ENCODE peak calls at places on chromosomes 12 and 14, in six cellular contexts. Y is GM10248, A is cardiac fibroblast, M is activated B cell treated with CpG ODN at 0.5 μM for 24 hours, T is neural crest cell, K is AG04450. J is an unnamed sample.

GRCh38 chr12:123076604-123077297 is 74.1 kb downstream of the PITPNM2 start:
- DNase-seq in T (no peak), A (no peak), Y (peak), K (no peak), M (no peak), J (no peak)

GRCh38 chr12:115941362-115941761 is 336.1 kb downstream of the MED13L start:
- DNase-seq in A (peak), K (no peak), Y (no peak), M (no peak), T (no peak), J (no peak)

GRCh38 chr12:123660328-123660727 is 10.6 kb upstream of the TCTN2 start:
- DNase-seq in Y (no peak), K (peak), A (peak), M (no peak), T (no peak), J (peak)

GRCh38 chr14:97408937-97409860 is 612.0 kb downstream of the VRK1 start:
- DNase-seq in M (no peak), T (no peak), K (no peak), A (no peak), Y (no peak), J (no peak)

GRCh38 chr14:39339003-39339402 is 93.2 kb downstream of the FBXO33 start:
- DNase-seq in T (no peak), A (no peak), M (no peak), K (no peak), Y (no peak), J (no peak)

GRCh38 chr14:100765991-100766390 is 39.3 kb downstream of the DLK1 start:
- DNase-seq in Y (no peak), K (no peak), T (no peak), A (no peak), M (no peak), J (no peak)

GRCh38 chr12:74021937-74022336 is 515.7 kb upstream of the ATXN7L3B start:
- DNase-seq in K (no peak), Y (peak), A (peak), T (peak), M (no peak), J (no peak)

GRCh38 chr12:51729331-51729730 is 119.2 kb downstream of the FIGNL2 start:
- DNase-seq in Y (no peak), K (no peak), M (no peak), A (no peak), T (no peak), J (peak)

GRCh38 chr12:63844391-63845341 is at the start of gene SRGAP1:
- DNase-seq in Y (peak), T (peak), A (peak), M (no peak), K (no peak), J (peak)

GRCh38 chr12:120292661-120293531 is at the start of gene RNU4-1:
- DNase-seq in T (peak), Y (peak), K (peak), A (peak), M (peak), J (peak)

GRCh38 chr14:101477648-101478047 is 83.6 kb upstream of the DIO3 start:
- DNase-seq in Y (no peak), M (no peak), K (no peak), T (no peak), A (no peak), J (no peak)

GRCh38 chr12:7542813-7543212 is 39.2 kb upstream of the CD163 start:
- DNase-seq in T (no peak), M (no peak), Y (no peak), K (no peak), A (peak), J (peak)

GRCh38 chr12:99045158-99045557 is 400.1 kb downstream of the APAF1 start:
- DNase-seq in M (no peak), T (no peak), A (no peak), Y (no peak), K (no peak), J (no peak)

GRCh38 chr12:2179953-2180736 is 127.4 kb downstream of the CACNA1C start:
- DNase-seq in K (peak), Y (no peak), T (no peak), A (peak), M (no peak), J (peak)

GRCh38 chr12:32106517-32107366 is at the start of gene BICD1:
- DNase-seq in Y (peak), K (peak), A (peak), T (peak), M (peak), J (peak)
- TF ChIP-seq CTCF in Y (peak), K (peak), A (no peak), T (peak), M (no peak), J (peak)

GRCh38 chr14:61563162-61563511 is 132.2 kb upstream of the HIF1A start:
- DNase-seq in K (no peak), Y (no peak), M (no peak), A (no peak), T (no peak), J (no peak)

GRCh38 chr14:61562321-61563161 is 132.8 kb upstream of the HIF1A start:
- DNase-seq in K (peak), M (no peak), A (peak), Y (no peak), T (no peak), J (peak)

GRCh38 chr14:61560323-61560722 is 135.0 kb upstream of the HIF1A start:
- DNase-seq in K (no peak), A (no peak), Y (no peak), M (no peak), T (no peak), J (no peak)

GRCh38 chr14:61561144-61561543 is 134.2 kb upstream of the HIF1A start:
- DNase-seq in K (no peak), T (no peak), M (no peak), Y (no peak), A (peak), J (peak)

DNA sequence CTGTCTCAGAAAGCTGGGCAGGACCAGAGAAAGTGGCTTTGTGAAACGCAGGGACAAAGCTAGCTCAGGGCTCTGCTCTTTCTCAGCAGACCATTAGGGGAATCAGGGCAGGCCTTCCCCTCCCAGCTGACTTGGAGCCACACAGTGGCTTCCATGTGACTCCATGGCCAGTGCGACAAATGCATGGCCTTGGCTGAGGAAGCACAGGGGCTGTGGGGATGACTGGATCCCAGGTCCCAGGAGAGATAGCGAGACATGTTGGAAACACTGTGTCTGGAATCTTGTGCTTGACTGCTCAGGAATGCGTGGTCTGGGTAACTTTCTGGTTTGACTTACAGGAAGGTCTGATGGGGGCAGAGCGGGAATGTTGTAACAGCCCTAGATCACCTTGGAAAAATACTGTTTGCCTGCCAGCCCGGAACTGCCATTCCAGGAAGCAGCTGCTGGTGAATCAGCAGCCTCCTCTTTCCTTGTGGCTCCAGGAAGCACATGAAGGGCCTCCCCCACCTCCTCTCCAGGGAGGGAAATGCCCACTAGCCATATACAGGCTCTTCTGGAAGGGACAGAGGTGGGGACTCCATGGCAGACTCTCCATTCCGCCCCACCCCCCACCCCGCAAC is 133.5 kb upstream of the HIF1A start:
- DNase-seq in T (no peak), K (peak), M (no peak), Y (no peak), A (peak), J (peak)
- TF ChIP-seq CTCF in T (no peak), K (no peak), M (no peak), Y (no peak), A (peak), J (no peak)

DNA sequence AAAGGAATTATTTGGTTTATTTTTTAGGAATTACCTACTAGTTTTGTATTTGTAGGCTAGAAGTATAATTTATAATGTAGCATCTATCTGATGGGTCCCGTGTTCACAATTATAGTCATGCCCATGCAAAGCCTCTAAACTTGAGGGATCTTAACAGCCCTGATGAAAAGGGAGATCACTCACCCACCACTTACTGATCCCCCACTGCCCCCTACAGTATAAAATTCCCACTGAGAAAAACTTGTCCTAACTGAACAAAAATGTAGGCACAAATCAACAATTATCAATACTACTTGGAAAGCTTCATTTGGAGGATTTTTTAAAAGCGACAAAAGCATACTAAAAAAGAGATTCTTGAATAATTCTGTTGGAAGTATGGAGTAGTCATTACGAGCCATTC is 21.0 kb downstream of the WIF1 start:
- DNase-seq in A (peak), Y (no peak), M (no peak), T (no peak), K (no peak), J (no peak)
- TF ChIP-seq CTCF in A (peak), Y (no peak), M (no peak), T (peak), K (peak), J (peak)

DNA sequence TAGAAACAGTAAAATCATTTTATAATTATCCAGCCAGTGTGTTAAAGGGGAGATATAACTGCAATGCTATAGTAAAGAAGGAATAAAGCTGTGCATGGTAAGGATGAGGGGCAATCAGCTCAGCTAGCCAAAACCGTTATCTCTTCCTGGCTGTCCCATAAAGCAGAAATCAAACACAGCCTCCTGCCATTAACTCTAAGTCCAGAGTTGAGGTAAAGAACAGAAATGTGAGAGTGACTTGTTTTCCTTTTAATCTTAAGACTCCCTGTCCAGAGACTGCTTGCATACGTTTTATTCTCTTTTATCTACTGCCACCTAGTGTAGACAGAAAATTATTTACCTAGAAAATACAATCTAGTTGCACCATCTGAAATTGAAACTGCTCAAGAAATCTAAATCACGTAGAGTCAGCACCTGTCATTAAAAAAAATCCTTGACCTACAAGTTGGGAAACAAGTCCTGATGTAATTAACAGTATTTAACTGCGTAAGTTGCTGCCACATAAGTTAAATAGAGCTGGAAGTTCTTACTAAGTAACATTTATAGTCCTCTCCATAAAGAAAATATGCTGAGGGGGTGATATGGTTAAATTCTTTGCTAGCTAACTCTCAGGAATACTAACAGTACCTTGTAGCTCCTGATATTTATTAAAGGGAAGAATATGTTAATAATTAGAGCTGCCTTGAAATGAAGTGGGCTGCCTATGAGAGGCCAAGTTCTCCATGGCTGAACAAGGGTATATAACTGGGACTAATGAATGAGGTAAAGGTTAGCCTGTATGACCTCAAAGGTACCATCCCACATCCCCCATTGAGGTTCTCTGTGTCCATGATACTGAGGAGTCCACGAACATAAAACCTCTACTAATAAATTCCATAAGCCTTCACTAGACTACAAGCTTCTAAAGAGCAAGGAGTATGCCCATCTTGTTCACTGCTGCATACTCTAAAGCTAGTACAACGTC is 62.7 kb downstream of the GALNT4 start:
- DNase-seq in K (peak), M (no peak), T (no peak), Y (peak), A (peak), J (peak)
- TF ChIP-seq CTCF in K (peak), M (peak), T (peak), Y (peak), A (peak), J (peak)

DNA sequence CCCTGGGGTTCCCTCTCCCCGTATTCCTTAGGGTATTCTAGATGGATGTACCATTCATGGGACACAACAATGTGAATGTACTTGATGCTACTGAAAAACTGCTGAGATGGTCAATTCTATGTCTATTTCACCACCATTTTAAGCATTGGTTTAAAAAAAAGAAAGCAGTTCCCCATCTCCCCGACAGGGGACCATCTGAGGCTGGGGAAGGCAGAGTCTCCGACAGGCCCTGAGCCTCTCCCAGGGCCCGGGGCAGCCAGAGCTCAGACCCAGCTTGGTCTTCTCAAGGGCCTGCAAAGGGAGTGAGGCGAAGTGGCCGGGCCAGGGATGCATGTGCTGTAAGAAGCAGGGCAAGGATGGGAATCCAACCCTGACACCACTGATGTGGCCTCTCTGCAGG is 234.2 kb downstream of the BCL11B start:
- DNase-seq in M (no peak), Y (no peak), A (no peak), K (no peak), T (no peak), J (no peak)
- TF ChIP-seq CTCF in M (no peak), Y (no peak), A (no peak), K (no peak), T (peak), J (peak)

GRCh38 chr12:130286041-130286440 is 51.6 kb upstream of the PIWIL1 start:
- DNase-seq in Y (no peak), A (no peak), K (no peak), M (no peak), T (peak), J (no peak)
- TF ChIP-seq CTCF in Y (no peak), A (no peak), K (no peak), M (no peak), T (peak), J (peak)

GRCh38 chr14:41605550-41606248 is 977 bp upstream of the LRFN5 start:
- DNase-seq in K (no peak), A (peak), M (no peak), T (peak), Y (no peak), J (no peak)

GRCh38 chr14:41604793-41605534 is 1.7 kb upstream of the LRFN5 start:
- DNase-seq in Y (no peak), T (peak), M (no peak), K (peak), A (peak), J (no peak)

GRCh38 chr14:41607966-41608663 is 1.4 kb downstream of the LRFN5 start:
- DNase-seq in A (peak), M (no peak), K (no peak), T (no peak), Y (no peak), J (no peak)

GRCh38 chr14:41606249-41607118 is at the start of gene LRFN5:
- DNase-seq in K (no peak), Y (no peak), M (no peak), A (peak), T (peak), J (no peak)

GRCh38 chr14:41607119-41607785 is 576 bp downstream of the LRFN5 start:
- DNase-seq in K (no peak), M (no peak), T (no peak), A (peak), Y (no peak), J (no peak)
- TF ChIP-seq CTCF in K (no peak), M (no peak), T (no peak), A (no peak), Y (no peak), J (no peak)

DNA sequence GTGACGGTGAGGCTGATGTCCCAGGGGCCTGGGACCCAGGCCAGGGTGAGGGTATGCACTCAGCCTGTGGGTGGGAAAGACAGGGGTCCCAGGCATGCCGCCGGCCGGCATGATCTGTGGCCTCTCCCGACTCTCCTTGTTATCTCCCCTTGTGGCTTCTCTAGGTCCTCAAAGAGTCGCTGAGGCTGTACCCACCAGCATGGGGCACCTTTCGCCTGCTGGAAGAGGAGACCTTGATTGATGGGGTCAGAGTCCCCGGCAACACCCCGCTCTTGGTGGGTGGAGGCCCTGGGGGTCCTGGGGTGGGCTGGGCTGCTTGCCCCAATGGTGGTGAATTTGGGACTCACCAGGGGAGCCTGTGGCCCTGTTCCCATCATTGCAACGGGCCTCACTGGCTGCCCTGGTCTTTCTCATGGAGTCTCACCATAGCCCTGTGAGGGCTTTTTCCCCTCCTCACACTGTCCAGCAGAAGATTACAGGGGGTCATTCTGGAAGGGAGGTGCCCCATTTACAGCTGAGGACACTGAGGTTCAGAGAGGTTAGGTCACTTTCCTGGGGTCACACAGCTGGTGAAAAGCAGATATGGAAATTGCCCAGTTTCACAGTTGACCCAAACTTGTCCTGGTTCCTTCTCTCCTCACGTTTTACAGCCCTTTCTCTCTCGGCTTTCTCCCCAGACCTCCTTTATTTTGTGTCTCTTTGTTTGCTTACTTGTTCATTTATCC is 37.9 kb downstream of the CYP46A1 start:
- DNase-seq in M (no peak), K (no peak), A (no peak), Y (no peak), T (no peak), J (no peak)
- TF ChIP-seq CTCF in M (no peak), K (no peak), A (no peak), Y (no peak), T (no peak), J (no peak)

J was measured in HFFc6.